ENCODE peak calls at places on chromosomes 3 and 15, in four cellular contexts. X, O, G and H are unnamed samples.
A peak's percentile ranks its signal among the peaks of the same experiment; 100 is the strongest.

GRCh38 chr3:114764056-114764492 is 383.0 kb downstream of the ZBTB20 start:
- DNase-seq in X (peak; percentile 23), O (no peak), G (no peak), H (no peak)

GRCh38 chr15:33448961-33449611 is 138.3 kb downstream of the RYR3 start:
- DNase-seq in X (no peak), O (no peak), G (no peak), H (no peak)

GRCh38 chr3:31873254-31873653 is 107.8 kb downstream of the OSBPL10 start:
- DNase-seq in X (no peak), O (no peak), G (no peak), H (no peak)

GRCh38 chr3:119557874-119558264 is 1.5 kb downstream of the CD80 start:
- DNase-seq in X (no peak), O (no peak), G (peak; percentile 8), H (no peak)

GRCh38 chr3:104629038-104629437 is 737.7 kb upstream of the ALCAM start:
- DNase-seq in X (no peak), O (no peak), G (no peak), H (no peak)

GRCh38 chr3:195758721-195759353 is 38.1 kb downstream of the MUC20 start:
- DNase-seq in X (no peak), O (no peak), G (no peak), H (no peak)

GRCh38 chr3:52939600-52939999 is 42.3 kb upstream of the STIMATE start:
- DNase-seq in X (no peak), O (no peak), G (no peak), H (no peak)

GRCh38 chr3:13229291-13229949 is 156.2 kb upstream of the IQSEC1 start:
- DNase-seq in X (peak; percentile 37), O (peak; percentile 65), G (peak; percentile 71), H (peak; percentile 53)

GRCh38 chr15:90465140-90465929 is 64.4 kb upstream of the CRTC3 start:
- DNase-seq in X (no peak), O (no peak), G (no peak), H (no peak)

GRCh38 chr3:67635806-67636205 is 18.6 kb downstream of the SUCLG2 start:
- DNase-seq in X (no peak), O (no peak), G (no peak), H (no peak)

GRCh38 chr3:21326704-21327103 is 424.3 kb downstream of the ZNF385D start:
- DNase-seq in X (no peak), O (no peak), G (no peak), H (no peak)

GRCh38 chr3:72214065-72215048 is 429.4 kb upstream of the PROK2 start:
- DNase-seq in X (no peak), O (no peak), G (no peak), H (no peak)

GRCh38 chr3:135228131-135228530 is 433.1 kb downstream of the EPHB1 start:
- DNase-seq in X (no peak), O (no peak), G (no peak), H (no peak)

GRCh38 chr3:130969621-130970020 is 57.0 kb downstream of the ASTE1 start:
- DNase-seq in X (no peak), O (no peak), G (no peak), H (no peak)

GRCh38 chr3:64957639-64958038 is 269.8 kb upstream of the ADAMTS9 start:
- DNase-seq in X (no peak), O (no peak), G (no peak), H (no peak)

GRCh38 chr15:100009372-100009771 is 276.1 kb upstream of the LYSMD4 start:
- DNase-seq in X (no peak), O (no peak), G (no peak), H (no peak)

GRCh38 chr15:61818801-61819200 is 241.4 kb downstream of the VPS13C start:
- DNase-seq in X (no peak), O (no peak), G (no peak), H (no peak)

GRCh38 chr15:62977952-62978811 is 64.4 kb upstream of the TPM1 start:
- DNase-seq in X (no peak), O (no peak), G (no peak), H (no peak)

GRCh38 chr3:43638594-43639447 is 17.0 kb upstream of the ANO10 start:
- DNase-seq in X (no peak), O (peak; percentile 55), G (peak; percentile 68), H (peak; percentile 44)

GRCh38 chr15:39213385-39213840 is 367.5 kb upstream of the THBS1 start:
- DNase-seq in X (peak; percentile 94), O (peak; percentile 89), G (peak; percentile 26), H (no peak)

GRCh38 chr3:164179110-164179774 is 899.1 kb downstream of the SI start:
- DNase-seq in X (no peak), O (no peak), G (no peak), H (no peak)

GRCh38 chr3:164174049-164174448 is 904.2 kb downstream of the SI start:
- DNase-seq in X (no peak), O (no peak), G (no peak), H (no peak)
- TF ChIP-seq ELF4 in X (no peak), O (no peak), G (no peak), H (no peak)

DNA sequence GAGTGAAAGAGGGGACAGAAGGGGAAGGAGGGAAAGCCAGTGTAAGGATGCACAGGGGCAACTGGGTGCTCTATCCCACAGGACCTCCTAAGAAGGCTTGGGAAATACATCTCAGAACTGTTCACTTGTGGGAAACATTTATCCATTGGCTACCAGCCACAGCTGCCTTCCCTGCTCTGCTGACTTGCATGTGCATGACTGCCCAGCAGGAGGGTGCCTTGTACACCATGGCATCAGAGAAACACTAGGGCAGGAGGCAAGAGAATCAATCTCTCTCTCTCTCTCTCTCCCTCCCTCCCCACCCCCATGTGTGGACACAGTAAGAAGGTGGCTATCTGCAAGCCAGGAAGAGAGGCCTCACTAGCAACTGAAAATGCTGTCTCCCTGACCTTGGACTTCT is 62.9 kb upstream of the ZBTB38 start:
- DNase-seq in X (peak; percentile 24), O (no peak), G (no peak), H (no peak)
- TF ChIP-seq ELF4 in X (no peak), O (no peak), G (no peak), H (no peak)

GRCh38 chr3:1855836-1856235 is 242.8 kb upstream of the CNTN4 start:
- DNase-seq in X (no peak), O (no peak), G (no peak), H (no peak)
- TF ChIP-seq ELF4 in X (no peak), O (no peak), G (no peak), H (no peak)

GRCh38 chr15:31031471-31032064 is 40.1 kb upstream of the MTMR10 start:
- DNase-seq in X (no peak), O (no peak), G (no peak), H (no peak)
- TF ChIP-seq ELF4 in X (no peak), O (no peak), G (no peak), H (no peak)

GRCh38 chr3:192039593-192039992 is 578.6 kb downstream of the PYDC2 start:
- DNase-seq in X (no peak), O (no peak), G (no peak), H (no peak)
- TF ChIP-seq ELF4 in X (no peak), O (no peak), G (no peak), H (no peak)

GRCh38 chr3:161419555-161420333 is 48.4 kb upstream of the SPTSSB start:
- DNase-seq in X (no peak), O (no peak), G (no peak), H (no peak)

GRCh38 chr3:161422171-161422693 is 50.9 kb upstream of the SPTSSB start:
- DNase-seq in X (no peak), O (no peak), G (no peak), H (no peak)

GRCh38 chr3:161423911-161424522 is 52.7 kb upstream of the SPTSSB start:
- DNase-seq in X (peak; percentile 41), O (no peak), G (peak; percentile 57), H (peak; percentile 38)

GRCh38 chr3:161415506-161416231 is 44.4 kb upstream of the SPTSSB start:
- DNase-seq in X (no peak), O (no peak), G (no peak), H (no peak)

GRCh38 chr3:161420746-161421145 is 49.4 kb upstream of the SPTSSB start:
- DNase-seq in X (peak; percentile 94), O (peak; percentile 30), G (no peak), H (no peak)
- TF ChIP-seq ELF4 in X (no peak), O (no peak), G (no peak), H (no peak)

GRCh38 chr3:123728014-123728413 is 143.2 kb upstream of the HACD2 start:
- DNase-seq in X (no peak), O (no peak), G (no peak), H (no peak)

GRCh38 chr3:123723527-123724168 is 138.8 kb upstream of the HACD2 start:
- DNase-seq in X (peak; percentile 62), O (peak; percentile 63), G (peak; percentile 53), H (peak; percentile 80)

GRCh38 chr3:123728991-123729390 is 144.1 kb upstream of the HACD2 start:
- DNase-seq in X (no peak), O (no peak), G (no peak), H (no peak)

GRCh38 chr3:123724306-123724705 is 139.5 kb upstream of the HACD2 start:
- DNase-seq in X (no peak), O (peak; percentile 36), G (peak; percentile 10), H (no peak)

DNA sequence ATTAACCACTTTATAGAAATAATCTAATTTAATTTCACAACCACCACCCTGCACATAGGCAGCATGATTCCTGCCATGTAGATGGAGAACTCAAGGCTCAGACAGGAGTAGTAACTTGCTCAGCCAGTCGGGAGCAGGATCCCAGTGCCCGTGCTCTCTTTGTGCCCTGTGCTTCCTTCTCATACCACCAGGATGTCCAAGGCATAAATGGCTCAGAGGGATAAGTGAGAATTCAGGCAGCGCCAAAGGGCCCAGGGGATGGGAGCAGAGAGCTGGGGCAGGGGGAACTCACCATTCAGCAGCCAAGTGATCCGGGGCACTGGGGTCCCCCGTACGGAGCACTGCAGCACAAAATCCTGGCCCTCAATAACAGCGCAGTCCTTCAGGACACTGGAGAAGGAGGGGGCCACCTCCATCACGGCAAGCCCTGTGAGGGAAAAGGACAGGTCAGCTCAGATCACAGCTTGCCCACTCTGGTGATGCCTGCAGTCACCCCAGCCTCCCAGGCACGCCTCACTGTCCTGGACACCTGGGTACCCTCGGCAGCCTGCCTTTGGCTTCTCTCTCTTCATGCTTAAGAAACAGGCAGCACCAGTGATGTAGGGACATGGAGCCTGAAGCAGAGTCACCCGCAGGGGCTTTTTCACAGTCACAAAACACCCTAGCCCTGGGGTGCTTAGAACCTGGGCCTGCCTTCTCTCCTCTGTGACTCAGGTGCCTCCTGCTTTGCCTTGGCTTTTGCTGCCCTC is 141.0 kb upstream of the HACD2 start:
- DNase-seq in X (no peak), O (no peak), G (no peak), H (peak; percentile 17)
- TF ChIP-seq ELF4 in X (no peak), O (no peak), G (no peak), H (no peak)